ENCODE peak calls at places on chromosomes 7 and 10, in four cellular contexts. H, A, W and G are unnamed samples.
A peak's percentile ranks its signal among the peaks of the same experiment; 100 is the strongest.

GRCh38 chr7:45919231-45919825 is 1.7 kb downstream of the IGFBP3 start:
- DNase-seq in W (no peak), A (no peak), H (no peak), G (no peak)

GRCh38 chr7:138468244-138469123 is 8.4 kb downstream of the TRIM24 start:
- DNase-seq in H (no peak), A (no peak), W (no peak), G (no peak)

GRCh38 chr10:101607124-101607523 is 19.0 kb downstream of the DPCD start:
- DNase-seq in A (no peak), W (no peak), H (no peak), G (no peak)

GRCh38 chr7:80999180-80999579 is 80.3 kb upstream of the SEMA3C start:
- DNase-seq in H (no peak), A (no peak), W (no peak), G (no peak)

GRCh38 chr10:95304976-95305375 is 14.2 kb upstream of the PDLIM1 start:
- DNase-seq in H (no peak), A (no peak), W (no peak), G (no peak)

GRCh38 chr7:84123903-84124573 is 70.6 kb downstream of the SEMA3A start:
- DNase-seq in W (no peak), A (no peak), H (no peak), G (no peak)

GRCh38 chr10:27439101-27439500 is 65.0 kb upstream of the RAB18 start:
- DNase-seq in H (no peak), W (no peak), A (no peak), G (no peak)

GRCh38 chr10:11551915-11552602 is 59.4 kb downstream of the USP6NL start:
- DNase-seq in W (peak; percentile 39), H (no peak), A (no peak), G (peak; percentile 89)

GRCh38 chr7:42831051-42831952 is 80.6 kb downstream of the C7orf25 start:
- DNase-seq in W (no peak), A (no peak), H (no peak), G (peak; percentile 7)

DNA sequence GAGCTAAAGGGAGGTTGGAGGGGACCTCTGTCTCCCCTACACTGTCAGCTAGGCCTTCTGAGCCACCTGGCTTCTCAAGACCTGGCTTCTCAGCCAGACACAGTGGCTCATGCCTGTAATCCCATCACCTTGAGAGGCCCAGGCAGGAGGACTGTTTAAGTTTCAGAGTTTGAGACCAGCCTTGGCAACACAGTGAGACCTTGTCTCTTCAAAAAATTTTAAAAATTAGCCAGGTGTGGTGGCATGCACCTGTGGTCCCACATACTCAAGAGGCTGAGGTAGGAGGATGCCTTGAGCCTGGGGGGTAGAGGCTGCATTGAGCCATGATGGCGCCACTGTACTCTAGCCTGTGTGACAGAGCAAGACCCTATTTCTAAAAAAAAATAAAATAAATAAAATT is 33.1 kb downstream of the PIP4K2A start:
- DNase-seq in W (no peak), A (no peak), H (no peak), G (no peak)
- H3K4me1 ChIP-seq in W (peaks cover 71% of the 10 kb centered on the region), A (peaks cover 43% of the 10 kb centered on the region), H (peaks cover 8% of the 10 kb centered on the region), G (peaks cover 65% of the 10 kb centered on the region)

DNA sequence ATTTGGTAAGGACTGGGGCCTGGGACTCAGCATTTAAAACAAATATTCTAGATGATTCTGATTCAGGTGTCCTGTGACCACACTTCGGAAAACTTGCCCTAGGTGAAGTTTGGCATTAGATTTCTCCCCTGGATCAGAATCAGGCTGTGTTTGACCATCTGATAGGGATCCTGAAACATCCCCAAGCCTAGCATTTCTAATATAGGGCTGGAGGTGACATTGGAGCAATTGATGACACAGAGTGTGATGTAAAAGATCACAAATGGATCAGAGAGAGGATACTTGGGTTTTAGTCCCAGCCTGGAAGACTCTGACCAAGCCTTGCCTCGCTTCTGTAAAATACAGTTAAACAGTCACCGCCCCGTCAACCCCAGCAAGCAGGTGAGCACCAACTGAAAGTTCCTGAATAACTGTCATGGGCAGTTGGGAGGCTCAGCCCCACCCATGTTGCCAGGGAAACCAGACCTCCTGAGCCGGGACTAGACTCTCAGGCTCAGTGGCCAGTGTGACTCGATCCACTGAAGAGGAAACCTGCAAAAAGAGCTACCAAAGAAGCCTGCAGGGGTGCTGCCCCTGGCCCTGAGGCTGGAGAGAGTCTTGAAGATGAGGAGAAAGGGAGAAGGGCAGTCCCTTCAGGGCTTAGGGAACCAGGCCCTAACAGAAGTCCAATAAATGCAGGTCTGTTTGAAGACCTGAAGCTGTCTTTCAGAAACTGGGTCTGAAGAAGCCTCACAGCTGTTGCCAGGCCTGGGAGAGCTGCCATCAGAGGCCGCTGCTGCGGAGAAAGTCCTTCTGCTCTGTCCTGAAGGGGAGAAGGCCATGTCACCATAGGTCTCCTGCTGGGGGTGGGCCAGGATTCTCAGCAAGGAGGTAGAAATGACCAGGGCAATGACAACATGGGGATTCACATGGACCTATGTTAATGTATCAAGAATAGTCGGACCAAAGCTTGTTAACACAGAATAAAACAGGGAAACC is 126.1 kb upstream of the KCNMA1 start:
- DNase-seq in A (no peak), W (peak; percentile 14), H (no peak), G (no peak)
- TF ChIP-seq POLR2AphosphoS5 in A (no peak), W (no peak), H (no peak), G (no peak)

GRCh38 chr7:158252081-158252836 is 335.4 kb downstream of the PTPRN2 start:
- DNase-seq in H (peak; percentile 38), W (no peak), A (no peak), G (no peak)
- TF ChIP-seq EGR1 in H (no peak), W (no peak), A (no peak), G (no peak)

DNA sequence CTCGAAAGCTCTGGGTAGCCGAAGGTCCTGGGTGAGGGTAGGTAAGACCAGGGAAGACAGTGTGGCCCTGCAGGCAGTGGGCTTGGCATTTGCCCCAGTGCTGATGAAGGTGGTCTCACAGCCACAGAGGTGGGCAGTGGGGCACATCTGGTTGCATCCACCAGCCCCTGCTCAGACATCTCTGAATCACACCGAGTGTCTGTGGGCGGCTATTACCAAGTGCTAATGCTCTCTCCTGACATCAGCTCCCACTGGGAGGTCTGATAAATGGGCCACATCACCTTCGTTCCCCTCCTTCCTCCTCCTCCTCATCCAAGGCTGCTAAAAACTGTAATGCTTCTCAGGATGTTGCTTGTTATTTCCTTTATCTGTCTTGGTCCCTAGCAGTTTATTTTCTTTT is 330.9 kb upstream of the COBL start:
- DNase-seq in W (no peak), H (no peak), A (no peak), G (no peak)
- H3K4me1 ChIP-seq in W (no peaks in the 10 kb centered on the region), H (no peaks in the 10 kb centered on the region), A (no peaks in the 10 kb centered on the region), G (no peaks in the 10 kb centered on the region)

GRCh38 chr10:98956576-98957260 is 278.9 kb downstream of the HPSE2 start:
- DNase-seq in W (no peak), H (no peak), A (no peak), G (no peak)
- TF ChIP-seq POLR2AphosphoS5 in W (no peak), H (no peak), A (no peak), G (no peak)